ENCODE peak calls at places on chromosomes 2 and 18, in four cellular contexts. C is GM12878, W is H1, A is HepG2. O is an unnamed sample.

GRCh38 chr18:79921984-79922965 is 29.2 kb downstream of the SLC66A2 start:
- DNase-seq in A (no peak), C (no peak), W (no peak), O (no peak)

GRCh38 chr2:20650412-20650879 is 452 bp downstream of the HS1BP3 start:
- DNase-seq in W (no peak), C (no peak), A (no peak), O (no peak)

GRCh38 chr18:48136051-48136543 is 205.6 kb upstream of the SMAD2 start:
- DNase-seq in A (no peak), W (no peak), C (no peak), O (no peak)

GRCh38 chr18:76686737-76687231 is 135.6 kb upstream of the ZNF236 start:
- DNase-seq in W (no peak), A (peak; percentile 48), C (peak; percentile 15), O (peak; percentile 32)

GRCh38 chr18:48796491-48797205 is 154.1 kb downstream of the SMAD7 start:
- DNase-seq in A (no peak), W (no peak), C (no peak), O (no peak)

GRCh38 chr18:4196358-4196757 is 258.7 kb downstream of the DLGAP1 start:
- DNase-seq in C (no peak), W (no peak), A (no peak), O (no peak)

GRCh38 chr18:61855992-61856378 is 36.8 kb downstream of the RNF152 start:
- DNase-seq in C (no peak), W (no peak), A (no peak), O (no peak)

GRCh38 chr2:128901572-128902391 is 583.1 kb upstream of the HS6ST1 start:
- DNase-seq in W (no peak), C (no peak), A (no peak), O (no peak)

GRCh38 chr2:210635257-210635656 is 78.9 kb downstream of the CPS1 start:
- DNase-seq in C (no peak), W (no peak), A (no peak), O (no peak)

GRCh38 chr2:156935611-156936010 is 321.9 kb upstream of the GALNT5 start:
- DNase-seq in W (no peak), A (no peak), C (no peak), O (no peak)

GRCh38 chr2:42504364-42505230 is 10.8 kb upstream of the KCNG3 start:
- DNase-seq in C (no peak), W (no peak), A (peak; percentile 95), O (no peak)

GRCh38 chr2:237159006-237159897 is 73.6 kb downstream of the COPS8 start:
- DNase-seq in W (no peak), A (no peak), C (no peak), O (no peak)

GRCh38 chr2:98795903-98796676 is 65.2 kb upstream of the MGAT4A start:
- DNase-seq in W (no peak), A (peak; percentile 100), C (no peak), O (no peak)

GRCh38 chr18:41326311-41326710 is 628.7 kb upstream of the PIK3C3 start:
- DNase-seq in W (no peak), A (no peak), C (no peak), O (no peak)

GRCh38 chr18:7084766-7085080 is 32.9 kb downstream of the LAMA1 start:
- DNase-seq in W (no peak), A (no peak), C (no peak), O (no peak)

GRCh38 chr2:105376010-105376409 is 22.8 kb downstream of the FHL2 start:
- DNase-seq in A (no peak), W (no peak), C (no peak), O (no peak)

GRCh38 chr2:158507679-158508078 is 50.9 kb downstream of the PKP4 start:
- DNase-seq in W (no peak), C (no peak), A (no peak), O (no peak)

GRCh38 chr2:88396209-88396608 is 56.3 kb downstream of the FOXI3 start:
- DNase-seq in A (no peak), C (no peak), W (no peak), O (no peak)

GRCh38 chr2:217916504-217917254 is 86.1 kb downstream of the TNS1 start:
- DNase-seq in C (no peak), W (no peak), A (no peak), O (no peak)

GRCh38 chr2:217920879-217921603 is 81.8 kb downstream of the TNS1 start:
- DNase-seq in A (no peak), C (no peak), W (no peak), O (peak; percentile 66)

GRCh38 chr2:217919781-217920351 is 82.9 kb downstream of the TNS1 start:
- DNase-seq in A (no peak), W (peak; percentile 60), C (no peak), O (no peak)

GRCh38 chr2:217919204-217919603 is 83.6 kb downstream of the TNS1 start:
- DNase-seq in C (no peak), W (no peak), A (no peak), O (no peak)

DNA sequence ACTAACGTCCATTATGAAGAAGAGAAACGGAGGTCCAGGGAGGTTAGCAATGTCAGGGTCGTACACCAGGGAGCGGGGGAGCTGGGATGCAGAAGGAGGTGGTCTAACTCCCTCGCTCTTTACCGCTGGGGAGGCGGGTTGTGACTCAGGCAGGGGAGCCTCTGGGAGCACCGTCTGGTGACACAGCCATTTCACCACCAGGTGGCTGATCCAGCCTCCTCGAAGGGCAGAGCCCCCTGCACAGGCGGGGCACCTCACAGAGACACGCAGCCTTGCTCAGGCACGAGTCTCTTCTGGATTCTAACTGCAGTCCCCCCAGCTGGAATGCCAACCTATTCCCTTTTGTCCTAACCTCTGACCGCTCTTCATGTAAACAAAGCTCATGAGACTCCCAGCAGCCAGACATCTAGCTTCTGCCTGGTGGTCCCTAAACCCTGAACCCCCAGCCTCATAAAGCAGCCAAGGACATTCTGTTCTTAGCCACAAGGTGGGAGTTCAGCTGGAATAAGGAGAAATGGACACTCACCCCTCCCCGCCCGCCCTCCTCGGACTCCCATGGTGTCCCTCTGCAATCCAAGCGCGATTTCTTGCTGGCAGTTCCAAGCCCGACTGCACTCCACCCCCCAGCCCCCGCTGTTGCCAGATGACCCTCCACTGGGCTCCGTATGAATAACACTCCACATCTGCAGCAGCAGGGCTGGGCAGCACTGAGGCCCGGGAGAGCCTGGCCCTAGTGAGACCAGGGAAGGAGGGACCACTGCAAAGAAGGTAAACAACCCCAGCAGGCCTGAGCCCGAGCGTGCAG is 84.4 kb downstream of the TNS1 start:
- DNase-seq in A (peak; percentile 31), C (no peak), W (no peak), O (no peak)
- H3K27me3 ChIP-seq in A (no peaks in the 10 kb centered on the region), C (peaks cover under 1% of the 10 kb centered on the region), W (no peaks in the 10 kb centered on the region), O (no peaks in the 10 kb centered on the region)

DNA sequence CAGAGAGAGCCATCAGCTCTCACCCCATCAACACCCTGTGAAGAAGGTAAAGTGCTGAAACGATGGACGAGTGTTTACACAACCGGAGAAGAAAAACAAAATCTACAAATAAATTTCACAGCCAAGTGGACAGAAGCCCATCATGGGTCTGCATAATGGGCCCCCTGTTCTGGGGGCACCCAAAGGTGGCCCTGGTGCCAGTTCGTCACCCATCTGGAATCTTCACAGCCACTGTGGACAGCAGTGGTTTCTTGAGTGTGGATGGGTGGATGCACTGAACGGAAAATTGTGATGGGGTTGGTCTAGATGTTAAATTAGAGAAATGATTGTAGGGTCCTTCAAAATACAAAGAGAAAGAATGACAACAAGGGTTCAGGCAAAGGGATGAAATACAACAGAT is 38.8 kb downstream of the ANKMY1 start:
- DNase-seq in C (no peak), A (no peak), W (no peak), O (no peak)
- TF ChIP-seq SUZ12 in C (no peak), A (no peak), W (no peak), O (no peak)

GRCh38 chr2:499726-500125 is 177.5 kb downstream of the TMEM18 start:
- DNase-seq in A (no peak), W (no peak), C (no peak), O (no peak)
- H3K9ac ChIP-seq in A (no peak overlapping the region), W (no peak overlapping the region), C (no peak overlapping the region), O (no peak overlapping the region)

DNA sequence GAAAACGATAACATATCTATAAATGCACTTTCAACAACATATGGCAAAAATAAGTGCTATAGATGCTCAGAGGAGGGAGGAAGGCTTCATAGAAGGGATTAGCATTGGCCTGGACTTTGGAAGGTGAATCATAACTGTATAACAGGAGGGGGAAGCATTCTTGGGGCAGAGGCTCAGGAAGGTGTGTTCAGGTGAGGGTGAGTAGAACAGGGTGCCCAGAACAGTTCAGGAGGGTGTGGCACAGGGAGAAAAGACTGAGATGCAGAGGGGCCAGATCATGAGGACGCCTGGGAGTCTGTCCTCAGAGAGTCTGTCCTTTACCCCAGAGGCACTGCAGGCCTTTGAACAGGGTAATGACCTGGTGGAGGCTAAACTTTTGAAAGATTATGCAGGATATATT is 29.3 kb upstream of the MEP1B start:
- DNase-seq in C (no peak), A (peak; percentile 10), W (no peak), O (no peak)
- H3K27me3 ChIP-seq in C (no peaks in the 10 kb centered on the region), A (peaks cover 3% of the 10 kb centered on the region), W (no peaks in the 10 kb centered on the region), O (peaks cover 3% of the 10 kb centered on the region)

GRCh38 chr2:26380281-26380680 is 21.4 kb upstream of the DRC1 start:
- DNase-seq in W (no peak), A (no peak), C (no peak), O (no peak)

GRCh38 chr2:26384597-26384996 is 17.1 kb upstream of the DRC1 start:
- DNase-seq in W (no peak), A (no peak), C (no peak), O (no peak)

GRCh38 chr2:26382534-26382933 is 19.2 kb upstream of the DRC1 start:
- DNase-seq in C (no peak), A (no peak), W (no peak), O (no peak)

GRCh38 chr2:26384183-26384582 is 17.5 kb upstream of the DRC1 start:
- DNase-seq in W (no peak), C (no peak), A (no peak), O (no peak)
- TF ChIP-seq SUZ12 in W (no peak), C (no peak), A (no peak), O (no peak)

GRCh38 chr2:207765960-207766582 is 3.6 kb downstream of the FZD5 start:
- DNase-seq in C (no peak), W (no peak), A (no peak), O (no peak)

GRCh38 chr2:207764096-207764630 is 5.5 kb downstream of the FZD5 start:
- DNase-seq in W (no peak), C (no peak), A (no peak), O (no peak)

GRCh38 chr2:207765541-207765940 is 4.2 kb downstream of the FZD5 start:
- DNase-seq in A (peak; percentile 92), W (no peak), C (no peak), O (peak; percentile 87)

GRCh38 chr2:207762146-207762545 is 7.6 kb downstream of the FZD5 start:
- DNase-seq in A (no peak), C (no peak), W (no peak), O (no peak)

DNA sequence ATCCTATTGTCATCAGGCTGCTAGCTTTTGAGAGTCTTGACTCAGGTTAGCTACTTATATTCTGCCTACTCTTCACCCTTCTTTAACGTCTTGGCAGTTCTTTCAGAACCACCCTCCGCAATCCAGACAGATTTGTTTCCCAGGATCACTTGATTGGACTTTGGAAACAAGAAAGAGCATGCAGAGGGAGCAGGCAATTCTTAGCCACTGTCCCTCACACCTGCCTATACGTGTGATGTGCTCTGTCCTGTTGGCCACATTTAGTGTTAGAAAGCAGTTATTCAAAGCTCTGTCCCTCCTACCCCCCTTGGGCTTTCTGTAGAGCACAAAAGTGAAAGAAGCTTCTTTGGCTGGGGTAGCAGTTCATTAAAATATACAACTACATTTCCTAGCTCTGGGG is 6.4 kb downstream of the FZD5 start:
- DNase-seq in C (no peak), W (no peak), A (no peak), O (no peak)
- H3K9ac ChIP-seq in C (no peak overlapping the region), W (no peak overlapping the region), A (no peak overlapping the region), O (no peak overlapping the region)

GRCh38 chr2:216622526-216622925 is 10.7 kb upstream of the IGFBP2 start:
- DNase-seq in A (no peak), C (no peak), W (no peak), O (no peak)
- H3K27me3 ChIP-seq in A (peaks cover 26% of the 10 kb centered on the region), C (no peaks in the 10 kb centered on the region), W (no peaks in the 10 kb centered on the region), O (no peaks in the 10 kb centered on the region)